ENCODE peak calls at places on chromosomes 5 and 9, in seven cellular contexts. One of them, this sample, is unnamed.
A peak's percentile ranks its signal among the peaks of the same experiment; 100 is the strongest.

GRCh38 chr5:160071521-160072299 is 47.5 kb downstream of the PWWP2A start:
- DNase-seq in mucosa of gallbladder: no peak
- DNase-seq in activated naive CD4-positive, alpha-beta T cell: no peak
- DNase-seq in activated T-cell treated with anti-CD3 and anti-CD28 coated beads, Interleukin-2, amount 50 U/mL, for 72 hours: no peak
- DNase-seq in RCC 7860: no peak
- DNase-seq in skeletal muscle cell: no peak
- DNase-seq in central memory CD8-positive, alpha-beta T cell: no peak
- DNase-seq in this sample: no peak

GRCh38 chr9:89044881-89045280 is 53.6 kb downstream of the S1PR3 start:
- DNase-seq in mucosa of gallbladder: no peak
- DNase-seq in activated naive CD4-positive, alpha-beta T cell: no peak
- DNase-seq in RCC 7860: no peak
- DNase-seq in skeletal muscle cell: no peak
- DNase-seq in central memory CD8-positive, alpha-beta T cell: no peak
- DNase-seq in activated T-cell treated with anti-CD3 and anti-CD28 coated beads, Interleukin-2, amount 50 U/mL, for 72 hours: no peak
- DNase-seq in this sample: no peak

GRCh38 chr5:113338628-113339027 is 96.2 kb downstream of the TSSK1B start:
- DNase-seq in activated naive CD4-positive, alpha-beta T cell: no peak
- DNase-seq in central memory CD8-positive, alpha-beta T cell: no peak
- DNase-seq in skeletal muscle cell: no peak
- DNase-seq in activated T-cell treated with anti-CD3 and anti-CD28 coated beads, Interleukin-2, amount 50 U/mL, for 72 hours: no peak
- DNase-seq in mucosa of gallbladder: no peak
- DNase-seq in RCC 7860: no peak
- DNase-seq in this sample: no peak

GRCh38 chr5:65263291-65263690 is 218.4 kb downstream of the ADAMTS6 start:
- DNase-seq in activated naive CD4-positive, alpha-beta T cell: no peak
- DNase-seq in RCC 7860: no peak
- DNase-seq in activated T-cell treated with anti-CD3 and anti-CD28 coated beads, Interleukin-2, amount 50 U/mL, for 72 hours: no peak
- DNase-seq in central memory CD8-positive, alpha-beta T cell: no peak
- DNase-seq in skeletal muscle cell: peak; percentile 24
- DNase-seq in mucosa of gallbladder: no peak
- DNase-seq in this sample: no peak

GRCh38 chr9:88339322-88339721 is 48.9 kb upstream of the SPIN1 start:
- DNase-seq in activated T-cell treated with anti-CD3 and anti-CD28 coated beads, Interleukin-2, amount 50 U/mL, for 72 hours: no peak
- DNase-seq in mucosa of gallbladder: no peak
- DNase-seq in skeletal muscle cell: no peak
- DNase-seq in RCC 7860: no peak
- DNase-seq in central memory CD8-positive, alpha-beta T cell: no peak
- DNase-seq in activated naive CD4-positive, alpha-beta T cell: no peak
- DNase-seq in this sample: no peak

GRCh38 chr9:3677541-3677940 is 151.7 kb upstream of the RFX3 start:
- DNase-seq in activated T-cell treated with anti-CD3 and anti-CD28 coated beads, Interleukin-2, amount 50 U/mL, for 72 hours: no peak
- DNase-seq in activated naive CD4-positive, alpha-beta T cell: no peak
- DNase-seq in RCC 7860: no peak
- DNase-seq in central memory CD8-positive, alpha-beta T cell: no peak
- DNase-seq in skeletal muscle cell: no peak
- DNase-seq in mucosa of gallbladder: no peak
- DNase-seq in this sample: no peak

GRCh38 chr9:124857533-124858162 is 4.1 kb downstream of the RPL35 start:
- DNase-seq in RCC 7860: no peak
- DNase-seq in central memory CD8-positive, alpha-beta T cell: no peak
- DNase-seq in activated T-cell treated with anti-CD3 and anti-CD28 coated beads, Interleukin-2, amount 50 U/mL, for 72 hours: no peak
- DNase-seq in skeletal muscle cell: no peak
- DNase-seq in activated naive CD4-positive, alpha-beta T cell: no peak
- DNase-seq in mucosa of gallbladder: no peak
- DNase-seq in this sample: no peak

GRCh38 chr9:71663931-71664459 is 104.3 kb downstream of the CEMIP2 start:
- DNase-seq in RCC 7860: no peak
- DNase-seq in mucosa of gallbladder: no peak
- DNase-seq in activated naive CD4-positive, alpha-beta T cell: no peak
- DNase-seq in central memory CD8-positive, alpha-beta T cell: no peak
- DNase-seq in activated T-cell treated with anti-CD3 and anti-CD28 coated beads, Interleukin-2, amount 50 U/mL, for 72 hours: no peak
- DNase-seq in skeletal muscle cell: no peak
- DNase-seq in this sample: no peak

GRCh38 chr9:127353882-127354281 is 43.1 kb upstream of the SLC2A8 start:
- DNase-seq in RCC 7860: no peak
- DNase-seq in skeletal muscle cell: no peak
- DNase-seq in central memory CD8-positive, alpha-beta T cell: no peak
- DNase-seq in mucosa of gallbladder: no peak
- DNase-seq in activated T-cell treated with anti-CD3 and anti-CD28 coated beads, Interleukin-2, amount 50 U/mL, for 72 hours: no peak
- DNase-seq in activated naive CD4-positive, alpha-beta T cell: no peak
- DNase-seq in this sample: no peak

GRCh38 chr9:4984571-4985375 is at the start of gene JAK2:
- DNase-seq in central memory CD8-positive, alpha-beta T cell: peak; percentile 67
- DNase-seq in skeletal muscle cell: peak; percentile 88
- DNase-seq in mucosa of gallbladder: peak; percentile 90
- DNase-seq in activated naive CD4-positive, alpha-beta T cell: peak; percentile 54
- DNase-seq in activated T-cell treated with anti-CD3 and anti-CD28 coated beads, Interleukin-2, amount 50 U/mL, for 72 hours: peak; percentile 87
- DNase-seq in RCC 7860: peak; percentile 85
- DNase-seq in this sample: peak; percentile 90

GRCh38 chr9:101246691-101247090 is 138.1 kb downstream of the BAAT start:
- DNase-seq in activated naive CD4-positive, alpha-beta T cell: no peak
- DNase-seq in central memory CD8-positive, alpha-beta T cell: no peak
- DNase-seq in activated T-cell treated with anti-CD3 and anti-CD28 coated beads, Interleukin-2, amount 50 U/mL, for 72 hours: no peak
- DNase-seq in mucosa of gallbladder: no peak
- DNase-seq in RCC 7860: no peak
- DNase-seq in skeletal muscle cell: no peak
- DNase-seq in this sample: no peak

GRCh38 chr9:134689320-134690181 is 47.9 kb downstream of the COL5A1 start:
- DNase-seq in RCC 7860: peak; percentile 49
- DNase-seq in mucosa of gallbladder: peak; percentile 58
- DNase-seq in activated T-cell treated with anti-CD3 and anti-CD28 coated beads, Interleukin-2, amount 50 U/mL, for 72 hours: peak; percentile 35
- DNase-seq in activated naive CD4-positive, alpha-beta T cell: no peak
- DNase-seq in central memory CD8-positive, alpha-beta T cell: no peak
- DNase-seq in skeletal muscle cell: no peak
- DNase-seq in this sample: peak; percentile 27

GRCh38 chr5:55577353-55578060 is 42.7 kb upstream of the PLPP1 start:
- DNase-seq in skeletal muscle cell: no peak
- DNase-seq in central memory CD8-positive, alpha-beta T cell: no peak
- DNase-seq in activated naive CD4-positive, alpha-beta T cell: no peak
- DNase-seq in activated T-cell treated with anti-CD3 and anti-CD28 coated beads, Interleukin-2, amount 50 U/mL, for 72 hours: no peak
- DNase-seq in RCC 7860: no peak
- DNase-seq in mucosa of gallbladder: no peak
- DNase-seq in this sample: no peak

GRCh38 chr5:72276219-72276752 is 43.8 kb downstream of the MRPS27 start:
- DNase-seq in RCC 7860: no peak
- DNase-seq in mucosa of gallbladder: no peak
- DNase-seq in skeletal muscle cell: no peak
- DNase-seq in activated naive CD4-positive, alpha-beta T cell: no peak
- DNase-seq in activated T-cell treated with anti-CD3 and anti-CD28 coated beads, Interleukin-2, amount 50 U/mL, for 72 hours: no peak
- DNase-seq in central memory CD8-positive, alpha-beta T cell: no peak
- DNase-seq in this sample: no peak

GRCh38 chr5:147661576-147661975 is 121.0 kb downstream of the JAKMIP2 start:
- DNase-seq in mucosa of gallbladder: no peak
- DNase-seq in central memory CD8-positive, alpha-beta T cell: no peak
- DNase-seq in activated T-cell treated with anti-CD3 and anti-CD28 coated beads, Interleukin-2, amount 50 U/mL, for 72 hours: no peak
- DNase-seq in activated naive CD4-positive, alpha-beta T cell: no peak
- DNase-seq in skeletal muscle cell: peak; percentile 4
- DNase-seq in RCC 7860: no peak
- DNase-seq in this sample: no peak

GRCh38 chr5:168948746-168949145 is 352.2 kb downstream of the SLIT3 start:
- DNase-seq in activated naive CD4-positive, alpha-beta T cell: no peak
- DNase-seq in activated T-cell treated with anti-CD3 and anti-CD28 coated beads, Interleukin-2, amount 50 U/mL, for 72 hours: no peak
- DNase-seq in mucosa of gallbladder: no peak
- DNase-seq in RCC 7860: no peak
- DNase-seq in skeletal muscle cell: no peak
- DNase-seq in central memory CD8-positive, alpha-beta T cell: no peak
- DNase-seq in this sample: no peak

GRCh38 chr9:36204906-36205547 is 14.3 kb downstream of the CLTA start:
- DNase-seq in mucosa of gallbladder: no peak
- DNase-seq in RCC 7860: no peak
- DNase-seq in activated T-cell treated with anti-CD3 and anti-CD28 coated beads, Interleukin-2, amount 50 U/mL, for 72 hours: no peak
- DNase-seq in activated naive CD4-positive, alpha-beta T cell: no peak
- DNase-seq in skeletal muscle cell: no peak
- DNase-seq in central memory CD8-positive, alpha-beta T cell: no peak
- DNase-seq in this sample: no peak

GRCh38 chr9:89635007-89635742 is 30.4 kb downstream of the GADD45G start:
- DNase-seq in central memory CD8-positive, alpha-beta T cell: no peak
- DNase-seq in mucosa of gallbladder: peak; percentile 43
- DNase-seq in activated naive CD4-positive, alpha-beta T cell: no peak
- DNase-seq in RCC 7860: peak; percentile 38
- DNase-seq in activated T-cell treated with anti-CD3 and anti-CD28 coated beads, Interleukin-2, amount 50 U/mL, for 72 hours: no peak
- DNase-seq in skeletal muscle cell: peak; percentile 3
- DNase-seq in this sample: no peak

GRCh38 chr5:138874241-138874640 is 894 bp downstream of the LRRTM2 start:
- DNase-seq in RCC 7860: no peak
- DNase-seq in central memory CD8-positive, alpha-beta T cell: no peak
- DNase-seq in mucosa of gallbladder: no peak
- DNase-seq in activated naive CD4-positive, alpha-beta T cell: no peak
- DNase-seq in activated T-cell treated with anti-CD3 and anti-CD28 coated beads, Interleukin-2, amount 50 U/mL, for 72 hours: no peak
- DNase-seq in skeletal muscle cell: peak; percentile 6
- DNase-seq in this sample: no peak

GRCh38 chr5:1187950-1188334 is 13.5 kb upstream of the SLC6A19 start:
- DNase-seq in central memory CD8-positive, alpha-beta T cell: no peak
- DNase-seq in activated naive CD4-positive, alpha-beta T cell: no peak
- DNase-seq in RCC 7860: no peak
- DNase-seq in skeletal muscle cell: no peak
- DNase-seq in mucosa of gallbladder: no peak
- DNase-seq in activated T-cell treated with anti-CD3 and anti-CD28 coated beads, Interleukin-2, amount 50 U/mL, for 72 hours: no peak
- DNase-seq in this sample: no peak

GRCh38 chr5:143041972-143042770 is 272.0 kb downstream of the ARHGAP26 start:
- DNase-seq in mucosa of gallbladder: no peak
- DNase-seq in activated naive CD4-positive, alpha-beta T cell: no peak
- DNase-seq in central memory CD8-positive, alpha-beta T cell: no peak
- DNase-seq in skeletal muscle cell: no peak
- DNase-seq in activated T-cell treated with anti-CD3 and anti-CD28 coated beads, Interleukin-2, amount 50 U/mL, for 72 hours: no peak
- DNase-seq in RCC 7860: no peak
- DNase-seq in this sample: no peak

GRCh38 chr9:83964973-83965349 is 15.1 kb downstream of the HNRNPK start:
- DNase-seq in central memory CD8-positive, alpha-beta T cell: no peak
- DNase-seq in mucosa of gallbladder: no peak
- DNase-seq in activated naive CD4-positive, alpha-beta T cell: no peak
- DNase-seq in activated T-cell treated with anti-CD3 and anti-CD28 coated beads, Interleukin-2, amount 50 U/mL, for 72 hours: no peak
- DNase-seq in skeletal muscle cell: no peak
- DNase-seq in RCC 7860: no peak
- DNase-seq in this sample: no peak

GRCh38 chr5:5419291-5420210 is 2.9 kb upstream of the ICE1 start:
- DNase-seq in activated naive CD4-positive, alpha-beta T cell: no peak
- DNase-seq in skeletal muscle cell: peak; percentile 94
- DNase-seq in RCC 7860: peak; percentile 73
- DNase-seq in mucosa of gallbladder: no peak
- DNase-seq in central memory CD8-positive, alpha-beta T cell: no peak
- DNase-seq in activated T-cell treated with anti-CD3 and anti-CD28 coated beads, Interleukin-2, amount 50 U/mL, for 72 hours: no peak
- DNase-seq in this sample: peak; percentile 3

GRCh38 chr5:83589786-83590185 is 118.2 kb downstream of the VCAN start:
- DNase-seq in RCC 7860: no peak
- DNase-seq in activated naive CD4-positive, alpha-beta T cell: no peak
- DNase-seq in activated T-cell treated with anti-CD3 and anti-CD28 coated beads, Interleukin-2, amount 50 U/mL, for 72 hours: no peak
- DNase-seq in central memory CD8-positive, alpha-beta T cell: no peak
- DNase-seq in skeletal muscle cell: no peak
- DNase-seq in mucosa of gallbladder: no peak
- DNase-seq in this sample: no peak